ENCODE peak calls at places on chromosome 22, in four cellular contexts. X is tibial artery, M is heart left ventricle, L is Peyer's patch. P is an unnamed sample.

GRCh38 chr22:29737251-29738117 is 17.7 kb downstream of the CABP7 start:
- DNase-seq in X (no peak), M (peak; percentile 53), L (no peak), P (no peak)

GRCh38 chr22:24954114-24954463 is 1.6 kb downstream of the KIAA1671 start:
- DNase-seq in X (no peak), M (no peak), L (no peak), P (no peak)

GRCh38 chr22:48753752-48754517 is 1073.7 kb downstream of the BRD1 start:
- DNase-seq in X (peak; percentile 1), M (no peak), L (no peak), P (no peak)

GRCh38 chr22:44311855-44312170 is 938 bp downstream of the SHISAL1 start:
- DNase-seq in X (no peak), M (no peak), L (no peak), P (no peak)

GRCh38 chr22:48104786-48105185 is 1342.3 kb downstream of the TBC1D22A start:
- DNase-seq in X (no peak), M (no peak), L (no peak), P (no peak)

GRCh38 chr22:49936018-49936972 is 17.9 kb downstream of the CRELD2 start:
- DNase-seq in X (peak; percentile 92), M (peak; percentile 97), L (peak; percentile 90), P (peak; percentile 81)

GRCh38 chr22:35020517-35020916 is 45.4 kb upstream of the ISX start:
- DNase-seq in X (no peak), M (no peak), L (no peak), P (no peak)

GRCh38 chr22:47189056-47189916 is 426.8 kb downstream of the TBC1D22A start:
- DNase-seq in X (peak; percentile 16), M (no peak), L (no peak), P (no peak)

GRCh38 chr22:46370584-46371373 is 35.3 kb downstream of the TRMU start:
- DNase-seq in X (no peak), M (no peak), L (no peak), P (no peak)

GRCh38 chr22:35959121-35959800 is 69.4 kb downstream of the RBFOX2 start:
- DNase-seq in X (no peak), M (no peak), L (no peak), P (peak; percentile 54)

DNA sequence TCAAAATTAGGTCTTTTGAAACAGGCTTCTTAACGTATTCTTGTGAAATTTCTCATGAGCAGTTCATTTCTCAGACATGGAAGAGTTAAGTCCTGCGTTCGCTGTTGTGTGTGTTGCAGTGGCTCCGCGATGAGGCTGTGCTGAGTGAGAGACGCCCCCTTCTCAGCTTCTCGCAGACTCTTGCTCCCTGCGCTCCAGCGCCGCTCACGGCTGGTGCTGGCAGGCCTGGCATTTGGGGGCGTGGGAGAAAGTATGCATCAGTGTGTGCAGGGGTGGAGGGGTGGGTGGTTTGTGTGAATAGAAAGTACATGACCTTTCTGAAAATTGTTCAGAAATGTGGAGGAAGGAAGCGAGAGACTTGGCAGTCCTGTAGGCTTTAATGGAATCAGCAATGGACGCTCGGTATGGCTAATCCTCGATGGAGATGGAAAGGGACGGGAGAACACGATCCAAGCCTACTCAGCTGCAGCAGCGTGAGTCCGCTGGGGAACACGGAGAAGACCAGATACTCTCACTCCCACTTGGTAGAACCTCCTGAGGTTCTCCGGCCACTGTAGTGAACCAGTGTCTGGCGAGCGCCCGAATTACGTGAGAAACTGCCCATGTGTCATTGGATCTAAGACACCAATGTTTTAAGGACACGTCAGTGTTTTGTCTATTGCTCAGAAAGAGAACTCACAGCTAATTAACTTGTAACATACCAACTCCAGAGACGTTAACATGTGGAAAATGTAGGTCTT is 5.9 kb downstream of the TAB1 start:
- DNase-seq in X (no peak), M (no peak), L (no peak), P (no peak)
- H3K4me3 ChIP-seq in X (peak overlapping the region; percentile 37), M (no peak overlapping the region), L (no peak overlapping the region), P (no peak overlapping the region)

GRCh38 chr22:26377170-26377825 is 51.8 kb upstream of the ASPHD2 start:
- DNase-seq in X (no peak), M (no peak), L (no peak), P (no peak)
- TF ChIP-seq CTCF in X (no peak), M (no peak), L (no peak), P (no peak)

GRCh38 chr22:39658806-39659463 is 88.4 kb downstream of the CACNA1I start:
- DNase-seq in X (no peak), M (no peak), L (no peak), P (no peak)

GRCh38 chr22:39655736-39656285 is 85.3 kb downstream of the CACNA1I start:
- DNase-seq in X (no peak), M (no peak), L (no peak), P (no peak)

GRCh38 chr22:39658367-39658766 is 87.8 kb downstream of the CACNA1I start:
- DNase-seq in X (no peak), M (no peak), L (no peak), P (no peak)

GRCh38 chr22:39654959-39655579 is 84.5 kb downstream of the CACNA1I start:
- DNase-seq in X (no peak), M (no peak), L (no peak), P (no peak)

DNA sequence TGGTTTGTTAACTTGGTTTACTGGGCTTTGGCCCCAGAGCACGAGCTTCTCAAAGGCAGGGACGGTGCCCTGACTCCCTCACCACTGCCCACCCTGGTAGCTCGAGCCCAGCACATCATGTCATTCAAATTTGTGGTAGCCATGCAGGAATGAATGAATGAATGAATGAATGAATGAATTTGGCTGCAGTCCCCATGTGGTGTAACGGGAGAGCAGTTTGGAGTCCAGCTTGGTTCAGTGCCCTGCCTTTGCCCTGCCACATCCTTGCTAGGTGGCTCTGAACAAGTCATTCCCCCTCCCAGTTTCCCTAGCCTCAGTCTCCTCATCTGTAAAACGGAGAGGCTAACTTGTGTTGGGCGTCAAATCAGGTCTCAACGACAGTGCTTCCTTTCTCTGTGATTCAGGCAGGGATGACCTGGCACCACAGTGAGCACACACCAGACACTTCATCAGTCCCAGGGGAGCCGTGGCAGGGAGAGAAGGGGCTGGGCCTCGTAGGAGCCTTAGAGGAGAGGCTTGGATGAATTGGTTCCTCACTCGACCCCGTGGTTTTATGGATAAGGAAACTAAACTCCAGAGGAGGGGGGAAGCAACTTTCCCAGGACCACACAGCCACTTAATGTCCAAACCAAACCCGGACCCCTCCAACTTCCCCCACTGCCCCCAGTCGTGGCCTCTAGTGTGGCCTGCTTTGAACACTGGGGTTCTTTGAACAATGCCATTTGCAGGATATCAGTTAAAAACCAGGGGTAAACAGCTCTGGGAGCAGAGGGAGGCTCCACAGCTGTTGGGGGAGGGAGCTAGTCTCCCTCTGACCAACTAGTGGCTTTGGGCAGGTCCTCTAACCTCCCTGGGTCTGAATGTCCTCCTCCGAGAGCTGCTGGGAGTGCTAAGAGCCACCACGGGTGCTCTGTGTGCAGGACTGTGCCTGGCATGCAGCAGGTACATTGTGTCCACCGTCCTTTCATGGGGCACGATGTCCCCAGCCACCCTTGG is 86.2 kb downstream of the CACNA1I start:
- DNase-seq in X (no peak), M (no peak), L (no peak), P (peak; percentile 50)
- H3K27me3 ChIP-seq in X (peaks cover 80% of the 10 kb centered on the region), M (peaks cover 34% of the 10 kb centered on the region), L (no peaks in the 10 kb centered on the region), P (peaks cover 17% of the 10 kb centered on the region)

GRCh38 chr22:17706451-17706900 is 67.8 kb downstream of the BID start:
- DNase-seq in X (peak; percentile 69), M (peak; percentile 38), L (no peak), P (peak; percentile 46)
- H3K4me3 ChIP-seq in X (peak overlapping the region; percentile 47), M (peak overlapping the region; percentile 3), L (no peak overlapping the region), P (peak overlapping the region; percentile 28)

GRCh38 chr22:32760815-32761214 is 40.7 kb upstream of the TIMP3 start:
- DNase-seq in X (peak; percentile 60), M (peak; percentile 72), L (no peak), P (no peak)

GRCh38 chr22:32764330-32765116 is 37.0 kb upstream of the TIMP3 start:
- DNase-seq in X (peak; percentile 86), M (peak; percentile 74), L (no peak), P (no peak)

GRCh38 chr22:32758866-32759385 is 42.6 kb upstream of the TIMP3 start:
- DNase-seq in X (no peak), M (no peak), L (no peak), P (no peak)

GRCh38 chr22:32760396-32760795 is 41.1 kb upstream of the TIMP3 start:
- DNase-seq in X (no peak), M (no peak), L (no peak), P (no peak)

DNA sequence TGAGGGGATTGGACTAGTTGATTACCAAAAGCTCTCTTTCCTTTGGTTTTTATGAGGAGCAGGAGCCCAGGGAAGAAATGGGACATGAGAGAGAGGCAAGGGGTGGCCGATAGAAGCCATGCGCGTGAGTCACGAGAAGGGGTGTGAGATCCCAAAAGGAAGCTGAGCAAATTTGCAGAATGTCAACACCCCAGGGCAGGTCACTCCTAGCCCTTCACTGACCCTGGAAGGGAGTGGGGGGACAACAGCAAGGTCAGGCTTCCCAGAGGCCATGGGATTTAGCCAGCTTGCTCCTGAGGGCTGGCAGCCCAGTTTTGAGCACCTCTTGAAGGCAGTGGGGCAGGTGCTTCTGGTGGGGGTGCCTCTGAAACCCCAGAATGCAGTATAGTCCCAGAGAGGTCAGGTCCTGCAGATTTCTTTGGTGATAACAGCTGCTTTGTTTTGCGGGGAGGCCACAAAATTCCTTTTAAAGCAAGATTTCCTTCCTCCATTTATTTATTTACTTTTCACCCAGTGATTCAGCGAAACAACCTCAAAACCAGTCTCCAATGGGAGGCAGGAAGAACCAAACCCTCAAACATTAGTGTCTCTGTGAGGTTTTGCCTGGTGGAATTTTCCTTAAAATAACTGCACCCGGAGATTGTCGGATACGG is 40.1 kb upstream of the TIMP3 start:
- DNase-seq in X (peak; percentile 32), M (peak; percentile 63), L (no peak), P (no peak)
- TF ChIP-seq CTCF in X (no peak), M (no peak), L (no peak), P (no peak)

DNA sequence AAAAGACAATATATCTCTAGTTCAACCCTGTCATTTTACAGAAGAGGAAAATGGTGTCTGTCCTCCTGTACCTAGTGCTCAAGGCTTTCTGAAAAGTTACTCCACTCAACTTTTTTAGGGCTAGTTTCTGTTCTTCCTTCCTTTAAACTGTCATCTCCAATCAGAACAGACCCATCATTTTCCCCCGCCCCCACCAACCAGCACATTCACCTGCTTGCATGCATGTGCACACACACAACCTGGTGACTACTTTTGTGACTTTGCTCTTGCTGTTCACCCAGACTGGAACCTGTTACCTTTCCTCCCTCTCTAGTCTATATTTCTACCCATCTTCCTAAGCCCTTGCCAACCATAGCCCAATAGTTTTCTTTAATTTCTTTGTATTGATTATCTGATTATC is 5.6 kb downstream of the FBXO7 start:
- DNase-seq in X (no peak), M (no peak), L (no peak), P (no peak)
- H3K27me3 ChIP-seq in X (no peaks in the 10 kb centered on the region), M (no peaks in the 10 kb centered on the region), L (no peaks in the 10 kb centered on the region), P (no peaks in the 10 kb centered on the region)